ENCODE peak calls at places on chromosomes 2 and 18, in eight cellular contexts. One of them, this sample, is unnamed.
A peak's percentile ranks its signal among the peaks of the same experiment; 100 is the strongest.

GRCh38 chr2:240638517-240639160 is 13.4 kb downstream of the GPR35 start:
- DNase-seq in astrocyte: no peak
- DNase-seq in endothelial cell of umbilical vein: no peak
- DNase-seq in body of pancreas: peak; percentile 7
- DNase-seq in breast epithelium: no peak
- DNase-seq in cardiac muscle cell: peak; percentile 5
- DNase-seq in brain microvascular endothelial cell: no peak
- DNase-seq in WERI-Rb-1: peak; percentile 2
- DNase-seq in this sample: no peak

GRCh38 chr2:55175254-55176093 is 56.6 kb downstream of the CLHC1 start:
- DNase-seq in breast epithelium: no peak
- DNase-seq in endothelial cell of umbilical vein: peak; percentile 70
- DNase-seq in body of pancreas: no peak
- DNase-seq in WERI-Rb-1: no peak
- DNase-seq in astrocyte: peak; percentile 70
- DNase-seq in brain microvascular endothelial cell: no peak
- DNase-seq in cardiac muscle cell: peak; percentile 80
- DNase-seq in this sample: no peak

GRCh38 chr18:45316127-45316526 is 299.1 kb upstream of the SLC14A2 start:
- DNase-seq in endothelial cell of umbilical vein: no peak
- DNase-seq in brain microvascular endothelial cell: no peak
- DNase-seq in WERI-Rb-1: no peak
- DNase-seq in body of pancreas: no peak
- DNase-seq in cardiac muscle cell: no peak
- DNase-seq in astrocyte: no peak
- DNase-seq in breast epithelium: no peak
- DNase-seq in this sample: no peak

GRCh38 chr2:231046908-231047269 is 9.6 kb downstream of the C2orf72 start:
- DNase-seq in WERI-Rb-1: no peak
- DNase-seq in breast epithelium: no peak
- DNase-seq in astrocyte: no peak
- DNase-seq in body of pancreas: no peak
- DNase-seq in brain microvascular endothelial cell: no peak
- DNase-seq in endothelial cell of umbilical vein: no peak
- DNase-seq in cardiac muscle cell: no peak
- DNase-seq in this sample: peak; percentile 27

GRCh38 chr2:10432315-10433181 is 15.6 kb downstream of the ODC1 start:
- DNase-seq in WERI-Rb-1: no peak
- DNase-seq in cardiac muscle cell: no peak
- DNase-seq in astrocyte: no peak
- DNase-seq in breast epithelium: no peak
- DNase-seq in body of pancreas: peak; percentile 44
- DNase-seq in brain microvascular endothelial cell: no peak
- DNase-seq in endothelial cell of umbilical vein: peak; percentile 17
- DNase-seq in this sample: peak; percentile 78

GRCh38 chr2:47194410-47194809 is 39.3 kb upstream of the STPG4 start:
- DNase-seq in brain microvascular endothelial cell: no peak
- DNase-seq in cardiac muscle cell: no peak
- DNase-seq in body of pancreas: no peak
- DNase-seq in breast epithelium: no peak
- DNase-seq in WERI-Rb-1: no peak
- DNase-seq in endothelial cell of umbilical vein: no peak
- DNase-seq in astrocyte: no peak
- DNase-seq in this sample: no peak

GRCh38 chr2:40405440-40405839 is 46.5 kb downstream of the SLC8A1 start:
- DNase-seq in breast epithelium: no peak
- DNase-seq in astrocyte: peak; percentile 90
- DNase-seq in brain microvascular endothelial cell: no peak
- DNase-seq in cardiac muscle cell: no peak
- DNase-seq in endothelial cell of umbilical vein: no peak
- DNase-seq in body of pancreas: no peak
- DNase-seq in WERI-Rb-1: no peak
- DNase-seq in this sample: no peak

GRCh38 chr2:86193901-86194567 is 1.2 kb downstream of the IMMT start:
- DNase-seq in endothelial cell of umbilical vein: no peak
- DNase-seq in cardiac muscle cell: no peak
- DNase-seq in breast epithelium: no peak
- DNase-seq in body of pancreas: no peak
- DNase-seq in astrocyte: no peak
- DNase-seq in WERI-Rb-1: no peak
- DNase-seq in brain microvascular endothelial cell: no peak
- DNase-seq in this sample: no peak

GRCh38 chr2:240997856-240998705 is at the start of gene SNED1:
- DNase-seq in astrocyte: peak; percentile 48
- DNase-seq in WERI-Rb-1: peak; percentile 88
- DNase-seq in cardiac muscle cell: peak; percentile 86
- DNase-seq in brain microvascular endothelial cell: peak; percentile 66
- DNase-seq in body of pancreas: peak; percentile 91
- DNase-seq in endothelial cell of umbilical vein: peak; percentile 93
- DNase-seq in breast epithelium: peak; percentile 75
- DNase-seq in this sample: peak; percentile 91

GRCh38 chr18:79555885-79556284 is 123.7 kb upstream of the CTDP1 start:
- DNase-seq in body of pancreas: no peak
- DNase-seq in astrocyte: no peak
- DNase-seq in cardiac muscle cell: no peak
- DNase-seq in endothelial cell of umbilical vein: no peak
- DNase-seq in WERI-Rb-1: no peak
- DNase-seq in breast epithelium: no peak
- DNase-seq in brain microvascular endothelial cell: no peak
- DNase-seq in this sample: peak; percentile 26

GRCh38 chr2:207847807-207848544 is 78.3 kb upstream of the FZD5 start:
- DNase-seq in WERI-Rb-1: no peak
- DNase-seq in brain microvascular endothelial cell: peak; percentile 8
- DNase-seq in body of pancreas: peak; percentile 86
- DNase-seq in cardiac muscle cell: peak; percentile 87
- DNase-seq in breast epithelium: peak; percentile 44
- DNase-seq in endothelial cell of umbilical vein: peak; percentile 97
- DNase-seq in astrocyte: peak; percentile 96
- DNase-seq in this sample: peak; percentile 65

GRCh38 chr2:173854840-173855239 is 110.3 kb downstream of the SP3 start:
- DNase-seq in brain microvascular endothelial cell: peak; percentile 29
- DNase-seq in endothelial cell of umbilical vein: peak; percentile 7
- DNase-seq in WERI-Rb-1: peak; percentile 16
- DNase-seq in body of pancreas: no peak
- DNase-seq in astrocyte: peak; percentile 56
- DNase-seq in breast epithelium: no peak
- DNase-seq in cardiac muscle cell: peak; percentile 22
- DNase-seq in this sample: no peak

GRCh38 chr2:45729753-45730512 is 78.5 kb downstream of the PRKCE start:
- DNase-seq in body of pancreas: no peak
- DNase-seq in astrocyte: no peak
- DNase-seq in endothelial cell of umbilical vein: peak; percentile 12
- DNase-seq in breast epithelium: no peak
- DNase-seq in WERI-Rb-1: peak; percentile 19
- DNase-seq in cardiac muscle cell: no peak
- DNase-seq in brain microvascular endothelial cell: peak; percentile 7
- DNase-seq in this sample: no peak

GRCh38 chr2:168120310-168120709 is 127.1 kb downstream of the STK39 start:
- DNase-seq in WERI-Rb-1: no peak
- DNase-seq in body of pancreas: no peak
- DNase-seq in breast epithelium: no peak
- DNase-seq in brain microvascular endothelial cell: no peak
- DNase-seq in cardiac muscle cell: no peak
- DNase-seq in endothelial cell of umbilical vein: no peak
- DNase-seq in astrocyte: no peak
- DNase-seq in this sample: no peak
- H3K4me3 ChIP-seq in WERI-Rb-1: no peak overlapping the region
- H3K4me3 ChIP-seq in body of pancreas: no peak overlapping the region
- H3K4me3 ChIP-seq in breast epithelium: no peak overlapping the region
- H3K4me3 ChIP-seq in brain microvascular endothelial cell: no peak overlapping the region
- H3K4me3 ChIP-seq in cardiac muscle cell: no peak overlapping the region
- H3K4me3 ChIP-seq in endothelial cell of umbilical vein: no peak overlapping the region
- H3K4me3 ChIP-seq in astrocyte: no peak overlapping the region
- H3K4me3 ChIP-seq in this sample: no peak overlapping the region

GRCh38 chr2:186755066-186755465 is 61.2 kb downstream of the FAM171B start:
- DNase-seq in brain microvascular endothelial cell: peak; percentile 57
- DNase-seq in endothelial cell of umbilical vein: no peak
- DNase-seq in cardiac muscle cell: peak; percentile 32
- DNase-seq in breast epithelium: no peak
- DNase-seq in astrocyte: peak; percentile 61
- DNase-seq in WERI-Rb-1: no peak
- DNase-seq in body of pancreas: no peak
- DNase-seq in this sample: no peak
- TF ChIP-seq CTCF in brain microvascular endothelial cell: no peak
- TF ChIP-seq CTCF in endothelial cell of umbilical vein: no peak
- TF ChIP-seq CTCF in cardiac muscle cell: no peak
- TF ChIP-seq CTCF in breast epithelium: no peak
- TF ChIP-seq CTCF in astrocyte: no peak
- TF ChIP-seq CTCF in WERI-Rb-1: no peak
- TF ChIP-seq CTCF in body of pancreas: no peak
- TF ChIP-seq CTCF in this sample: no peak

GRCh38 chr2:233266481-233266880 is 15.0 kb downstream of the ATG16L1 start:
- DNase-seq in astrocyte: no peak
- DNase-seq in brain microvascular endothelial cell: no peak
- DNase-seq in cardiac muscle cell: no peak
- DNase-seq in WERI-Rb-1: no peak
- DNase-seq in endothelial cell of umbilical vein: no peak
- DNase-seq in body of pancreas: no peak
- DNase-seq in breast epithelium: no peak
- DNase-seq in this sample: no peak

GRCh38 chr2:233262562-233262961 is 11.1 kb downstream of the ATG16L1 start:
- DNase-seq in WERI-Rb-1: no peak
- DNase-seq in cardiac muscle cell: no peak
- DNase-seq in body of pancreas: no peak
- DNase-seq in endothelial cell of umbilical vein: no peak
- DNase-seq in breast epithelium: no peak
- DNase-seq in astrocyte: no peak
- DNase-seq in brain microvascular endothelial cell: no peak
- DNase-seq in this sample: no peak

GRCh38 chr2:233265899-233266431 is 14.5 kb downstream of the ATG16L1 start:
- DNase-seq in astrocyte: no peak
- DNase-seq in endothelial cell of umbilical vein: no peak
- DNase-seq in body of pancreas: no peak
- DNase-seq in cardiac muscle cell: no peak
- DNase-seq in breast epithelium: no peak
- DNase-seq in WERI-Rb-1: peak; percentile 79
- DNase-seq in brain microvascular endothelial cell: no peak
- DNase-seq in this sample: no peak

GRCh38 chr2:233263045-233263570 is 11.6 kb downstream of the ATG16L1 start:
- DNase-seq in brain microvascular endothelial cell: no peak
- DNase-seq in WERI-Rb-1: no peak
- DNase-seq in body of pancreas: no peak
- DNase-seq in astrocyte: no peak
- DNase-seq in cardiac muscle cell: no peak
- DNase-seq in breast epithelium: no peak
- DNase-seq in endothelial cell of umbilical vein: no peak
- DNase-seq in this sample: no peak

DNA sequence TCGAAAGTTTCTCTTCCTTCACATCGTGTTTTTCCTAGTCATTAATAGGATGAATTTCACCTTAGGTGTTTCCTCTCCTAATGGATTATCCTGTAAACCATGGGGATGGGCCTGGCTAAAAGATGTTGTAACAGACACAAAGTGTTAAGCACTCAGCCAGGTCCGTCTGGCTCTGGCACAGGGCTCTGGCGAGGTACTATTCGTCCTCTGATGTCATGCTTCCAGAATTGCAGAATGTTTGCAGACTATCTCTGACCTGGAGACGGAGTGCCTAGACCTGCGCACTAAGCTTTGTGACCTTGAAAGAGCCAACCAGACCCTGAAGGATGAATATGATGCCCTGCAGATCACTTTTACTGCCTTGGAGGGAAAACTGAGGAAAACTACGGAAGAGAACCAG is 13.2 kb downstream of the ATG16L1 start:
- DNase-seq in endothelial cell of umbilical vein: no peak
- DNase-seq in WERI-Rb-1: peak; percentile 61
- DNase-seq in cardiac muscle cell: no peak
- DNase-seq in brain microvascular endothelial cell: no peak
- DNase-seq in breast epithelium: no peak
- DNase-seq in body of pancreas: no peak
- DNase-seq in astrocyte: no peak
- DNase-seq in this sample: no peak
- H3K36me3 ChIP-seq in endothelial cell of umbilical vein: peaks cover 51% of the 10 kb centered on the region
- H3K36me3 ChIP-seq in WERI-Rb-1: peaks cover 57% of the 10 kb centered on the region
- H3K36me3 ChIP-seq in cardiac muscle cell: peaks cover 43% of the 10 kb centered on the region
- H3K36me3 ChIP-seq in brain microvascular endothelial cell: peaks cover 63% of the 10 kb centered on the region
- H3K36me3 ChIP-seq in breast epithelium: no peaks in the 10 kb centered on the region
- H3K36me3 ChIP-seq in body of pancreas: peaks cover 10% of the 10 kb centered on the region
- H3K36me3 ChIP-seq in astrocyte: peaks cover 69% of the 10 kb centered on the region
- H3K36me3 ChIP-seq in this sample: peaks cover 30% of the 10 kb centered on the region

GRCh38 chr2:11482473-11483031 is 16.6 kb upstream of the E2F6 start:
- DNase-seq in endothelial cell of umbilical vein: no peak
- DNase-seq in brain microvascular endothelial cell: no peak
- DNase-seq in WERI-Rb-1: peak; percentile 62
- DNase-seq in body of pancreas: peak; percentile 20
- DNase-seq in breast epithelium: no peak
- DNase-seq in cardiac muscle cell: no peak
- DNase-seq in astrocyte: no peak
- DNase-seq in this sample: no peak
- H3K4me3 ChIP-seq in endothelial cell of umbilical vein: no peak overlapping the region
- H3K4me3 ChIP-seq in brain microvascular endothelial cell: no peak overlapping the region
- H3K4me3 ChIP-seq in WERI-Rb-1: peak overlapping the region; percentile 54
- H3K4me3 ChIP-seq in body of pancreas: peak overlapping the region; percentile 39
- H3K4me3 ChIP-seq in breast epithelium: peak overlapping the region; percentile 71
- H3K4me3 ChIP-seq in cardiac muscle cell: peak overlapping the region; percentile 82
- H3K4me3 ChIP-seq in astrocyte: peak overlapping the region; percentile 52
- H3K4me3 ChIP-seq in this sample: no peak overlapping the region

GRCh38 chr2:2362181-2362580 is 31.1 kb upstream of the MYT1L start:
- DNase-seq in astrocyte: no peak
- DNase-seq in cardiac muscle cell: no peak
- DNase-seq in brain microvascular endothelial cell: no peak
- DNase-seq in endothelial cell of umbilical vein: no peak
- DNase-seq in breast epithelium: no peak
- DNase-seq in body of pancreas: no peak
- DNase-seq in WERI-Rb-1: no peak
- DNase-seq in this sample: no peak
- TF ChIP-seq CTCF in astrocyte: no peak
- TF ChIP-seq CTCF in cardiac muscle cell: no peak
- TF ChIP-seq CTCF in brain microvascular endothelial cell: no peak
- TF ChIP-seq CTCF in endothelial cell of umbilical vein: no peak
- TF ChIP-seq CTCF in breast epithelium: no peak
- TF ChIP-seq CTCF in body of pancreas: no peak
- TF ChIP-seq CTCF in WERI-Rb-1: no peak
- TF ChIP-seq CTCF in this sample: no peak

DNA sequence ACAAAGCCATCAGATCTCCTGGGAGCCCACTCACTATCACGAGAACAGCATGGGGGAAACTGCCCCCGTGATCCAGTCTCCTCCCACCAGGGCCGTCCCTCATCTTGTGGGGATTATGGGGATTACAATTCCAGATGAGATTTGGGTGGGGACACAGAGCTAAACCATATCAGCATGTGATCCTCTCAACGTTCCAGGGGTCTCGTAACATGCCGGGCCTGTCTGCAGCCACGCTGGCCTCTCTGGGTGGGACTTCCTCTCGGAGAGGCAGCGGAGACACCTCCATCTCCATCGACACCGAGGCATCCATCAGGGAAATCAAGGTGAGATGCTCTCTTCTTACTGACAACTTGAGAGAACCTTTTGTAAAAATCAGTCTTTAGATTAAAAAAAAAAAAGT is 49.6 kb upstream of the RBM44 start:
- DNase-seq in astrocyte: no peak
- DNase-seq in body of pancreas: no peak
- DNase-seq in breast epithelium: no peak
- DNase-seq in cardiac muscle cell: no peak
- DNase-seq in WERI-Rb-1: peak; percentile 25
- DNase-seq in endothelial cell of umbilical vein: no peak
- DNase-seq in brain microvascular endothelial cell: no peak
- DNase-seq in this sample: no peak
- H3K36me3 ChIP-seq in astrocyte: peaks cover 46% of the 10 kb centered on the region
- H3K36me3 ChIP-seq in body of pancreas: no peaks in the 10 kb centered on the region
- H3K36me3 ChIP-seq in breast epithelium: no peaks in the 10 kb centered on the region
- H3K36me3 ChIP-seq in cardiac muscle cell: peaks cover 19% of the 10 kb centered on the region
- H3K36me3 ChIP-seq in WERI-Rb-1: no peaks in the 10 kb centered on the region
- H3K36me3 ChIP-seq in endothelial cell of umbilical vein: peaks cover 32% of the 10 kb centered on the region
- H3K36me3 ChIP-seq in brain microvascular endothelial cell: peaks cover 20% of the 10 kb centered on the region
- H3K36me3 ChIP-seq in this sample: peaks cover 10% of the 10 kb centered on the region

GRCh38 chr18:63197246-63197791 is 122.2 kb downstream of the BCL2 start:
- DNase-seq in body of pancreas: no peak
- DNase-seq in cardiac muscle cell: peak; percentile 7
- DNase-seq in breast epithelium: no peak
- DNase-seq in brain microvascular endothelial cell: no peak
- DNase-seq in WERI-Rb-1: no peak
- DNase-seq in endothelial cell of umbilical vein: no peak
- DNase-seq in astrocyte: no peak
- DNase-seq in this sample: no peak
- H3K4me3 ChIP-seq in body of pancreas: no peak overlapping the region
- H3K4me3 ChIP-seq in cardiac muscle cell: no peak overlapping the region
- H3K4me3 ChIP-seq in breast epithelium: no peak overlapping the region
- H3K4me3 ChIP-seq in brain microvascular endothelial cell: no peak overlapping the region
- H3K4me3 ChIP-seq in WERI-Rb-1: no peak overlapping the region
- H3K4me3 ChIP-seq in endothelial cell of umbilical vein: no peak overlapping the region
- H3K4me3 ChIP-seq in astrocyte: no peak overlapping the region
- H3K4me3 ChIP-seq in this sample: no peak overlapping the region

This sample was measured in mucosa of descending colon.